ENCODE peak calls at places on chromosomes 5 and 9, in eight cellular contexts. A is GM23248, L is MM.1S, H is SK-N-SH, U is HCT116, C is hepatocyte, T is GM23338, V is PC-3. K is an unnamed sample.

GRCh38 chr9:123984802-123985201 is 26.8 kb upstream of the LHX2 start:
- DNase-seq in C (no peak), T (no peak), U (no peak), L (no peak), V (no peak), A (no peak), H (no peak), K (no peak)

GRCh38 chr9:20209421-20210340 is 412.6 kb downstream of the MLLT3 start:
- DNase-seq in L (no peak), V (no peak), C (no peak), U (no peak), T (no peak), H (no peak), A (no peak), K (no peak)

GRCh38 chr5:144088211-144088965 is 82.1 kb downstream of the YIPF5 start:
- DNase-seq in U (no peak), H (no peak), V (no peak), C (no peak), T (no peak), L (no peak), A (peak; percentile 49), K (no peak)

GRCh38 chr9:77575785-77576184 is 72.3 kb downstream of the GNA14 start:
- DNase-seq in H (no peak), C (peak; percentile 47), U (no peak), A (peak; percentile 39), L (peak; percentile 47), V (peak; percentile 32), T (peak; percentile 77), K (peak; percentile 78)

GRCh38 chr5:11803436-11803835 is 100.8 kb downstream of the CTNND2 start:
- DNase-seq in H (no peak), T (no peak), U (no peak), V (peak; percentile 80), A (no peak), C (no peak), L (no peak), K (no peak)

GRCh38 chr5:120256376-120256775 is 207.7 kb upstream of the PRR16 start:
- DNase-seq in L (no peak), A (no peak), T (no peak), C (no peak), V (no peak), U (no peak), H (no peak), K (no peak)

GRCh38 chr5:462051-462481 is 19.1 kb downstream of the EXOC3 start:
- DNase-seq in V (no peak), C (no peak), U (no peak), T (no peak), L (no peak), A (no peak), H (no peak), K (no peak)

GRCh38 chr9:20640331-20641187 is 18.3 kb upstream of the MLLT3 start:
- DNase-seq in H (peak; percentile 28), U (no peak), A (peak; percentile 70), V (peak; percentile 78), T (no peak), C (peak; percentile 36), L (peak; percentile 62), K (no peak)

GRCh38 chr5:74408150-74409043 is 232.1 kb downstream of the ENC1 start:
- DNase-seq in A (no peak), V (peak; percentile 88), T (no peak), H (no peak), C (peak; percentile 25), L (no peak), U (no peak), K (no peak)

GRCh38 chr9:91740713-91741112 is 209.3 kb downstream of the ROR2 start:
- DNase-seq in H (no peak), T (peak; percentile 26), L (no peak), U (no peak), V (peak; percentile 10), C (peak; percentile 37), A (peak; percentile 79), K (no peak)

GRCh38 chr5:88602584-88602983 is 280.4 kb downstream of the MEF2C start:
- DNase-seq in C (no peak), L (peak; percentile 31), A (no peak), V (peak; percentile 26), U (peak; percentile 10), T (peak; percentile 77), H (no peak), K (peak; percentile 13)

GRCh38 chr5:172773481-172774469 is 2.8 kb upstream of the DUSP1 start:
- DNase-seq in V (no peak), U (no peak), H (no peak), T (no peak), L (no peak), C (peak; percentile 29), A (peak; percentile 65), K (peak; percentile 32)

GRCh38 chr5:162248107-162248713 is 180.6 kb downstream of the GABRG2 start:
- DNase-seq in T (peak; percentile 91), A (no peak), H (peak; percentile 29), C (peak; percentile 24), V (peak; percentile 33), U (no peak), L (no peak), K (peak; percentile 48)

DNA sequence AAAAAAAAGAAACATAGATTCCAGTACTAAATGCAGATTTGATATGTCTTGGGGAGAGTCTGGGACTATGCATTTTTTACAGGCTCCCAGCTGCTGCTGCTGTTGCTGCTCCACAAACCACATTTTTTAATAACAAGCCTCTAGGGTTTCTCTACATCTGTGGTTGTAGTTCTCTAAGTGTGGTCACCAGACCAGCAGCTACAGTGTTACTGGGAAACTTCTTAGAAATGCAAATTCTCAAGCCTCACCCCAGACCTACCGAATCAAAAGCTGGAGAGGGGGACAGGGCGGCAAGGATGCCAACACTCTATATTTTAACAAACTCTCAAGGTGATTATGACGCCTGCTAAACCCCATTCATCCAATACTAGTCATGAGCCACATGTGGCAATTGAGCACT is 293.4 kb upstream of the PTGER4 start:
- DNase-seq in L (peak; percentile 76), V (peak; percentile 43), C (no peak), A (no peak), U (no peak), T (peak; percentile 8), H (no peak), K (no peak)
- H3K4me2 ChIP-seq in L (peak overlapping the region; percentile 12), V (peak overlapping the region; percentile 39), C (no peak overlapping the region), A (no peak overlapping the region), U (no peak overlapping the region), T (no peak overlapping the region), H (no peak overlapping the region), K (no peak overlapping the region)

DNA sequence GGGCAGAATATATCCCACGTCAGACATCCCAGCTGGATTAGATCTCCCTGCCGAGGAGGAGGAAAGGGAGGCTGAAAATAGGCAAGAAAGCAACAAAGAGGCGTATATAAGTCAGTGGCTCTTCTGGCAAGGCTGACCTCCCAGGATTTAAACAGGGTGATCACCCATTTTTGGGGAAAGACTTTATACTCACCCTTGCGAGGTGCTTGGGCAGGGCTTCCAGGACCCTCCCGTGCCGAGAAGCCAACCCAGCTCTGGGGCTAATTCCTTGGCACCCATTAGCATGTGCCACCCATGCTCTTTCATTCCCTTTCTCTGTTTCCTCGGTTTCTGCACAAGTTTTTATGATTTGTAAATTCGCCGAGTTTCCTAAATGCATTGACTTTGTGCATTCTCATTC is 230.2 kb upstream of the IRX2 start:
- DNase-seq in T (no peak), V (no peak), H (no peak), L (no peak), A (no peak), C (no peak), U (no peak), K (no peak)
- H3K27me3 ChIP-seq in T (no peaks in the 10 kb centered on the region), V (no peaks in the 10 kb centered on the region), H (no peaks in the 10 kb centered on the region), L (no peaks in the 10 kb centered on the region), A (no peaks in the 10 kb centered on the region), C (no peaks in the 10 kb centered on the region), U (no peaks in the 10 kb centered on the region), K (no peaks in the 10 kb centered on the region)

DNA sequence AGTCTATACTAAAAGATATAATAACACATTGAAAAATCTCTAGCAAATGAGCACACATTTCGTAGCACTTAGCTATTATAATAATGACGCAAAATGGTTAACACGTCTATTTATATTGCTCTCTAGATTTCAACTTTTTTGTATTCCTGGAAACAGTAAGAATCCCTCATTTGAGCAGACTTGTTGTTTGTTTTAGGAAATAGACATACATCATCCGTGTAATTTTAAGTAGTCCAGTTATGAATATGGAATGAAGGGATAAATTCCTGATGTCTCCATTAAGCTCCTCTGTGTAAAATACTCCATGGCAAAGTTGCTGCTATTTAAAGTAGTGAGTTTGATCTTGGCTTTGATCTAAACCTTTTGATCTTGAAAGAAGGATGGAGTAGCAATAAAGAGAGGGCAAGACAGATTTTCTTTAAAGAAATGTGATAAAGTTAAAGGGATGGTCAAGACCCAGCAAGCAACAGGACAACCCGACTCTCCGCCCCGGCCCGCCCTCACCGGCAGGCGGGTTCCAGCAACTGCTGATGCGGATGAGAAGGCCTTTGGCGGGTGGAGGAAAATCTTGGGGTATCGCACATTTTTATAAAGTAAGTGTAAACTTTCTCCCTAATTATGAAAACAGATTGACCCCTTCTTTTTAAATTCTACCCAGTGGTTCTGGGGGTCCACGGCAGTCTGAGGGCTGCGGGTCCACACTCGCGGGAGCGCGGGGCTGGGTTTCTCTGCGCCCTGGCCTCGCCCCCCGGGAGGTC is 277.4 kb downstream of the AOPEP start:
- DNase-seq in V (peak; percentile 51), T (peak; percentile 68), L (peak; percentile 62), U (no peak), H (peak; percentile 80), C (peak; percentile 76), A (peak; percentile 83), K (peak; percentile 66)
- TF ChIP-seq EZH2phosphoT487 in V (no peak), T (no peak), L (no peak), U (no peak), H (no peak), C (no peak), A (no peak), K (no peak)

DNA sequence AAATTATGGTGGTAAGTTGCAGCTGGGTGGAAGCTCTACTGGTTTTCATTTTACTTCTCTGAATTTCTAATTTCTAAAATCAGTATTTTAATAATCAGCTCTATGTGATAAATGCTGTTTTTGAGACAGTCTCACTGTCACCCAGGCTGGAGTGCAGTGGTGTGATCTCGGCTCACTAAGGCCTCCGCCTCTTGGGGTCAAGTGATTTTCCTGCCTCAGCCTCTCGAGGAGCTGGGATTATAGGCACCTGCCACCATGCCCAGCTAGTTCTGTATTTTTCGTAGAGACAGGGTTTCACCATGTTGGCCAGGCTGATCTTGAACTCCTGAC is 1.5 kb upstream of the RALGDS start:
- DNase-seq in U (no peak), T (no peak), C (no peak), A (no peak), H (no peak), L (no peak), V (no peak), K (no peak)
- H3K4me2 ChIP-seq in U (no peak overlapping the region), T (no peak overlapping the region), C (peak overlapping the region; percentile 58), A (no peak overlapping the region), H (no peak overlapping the region), L (no peak overlapping the region), V (no peak overlapping the region), K (no peak overlapping the region)

GRCh38 chr5:6584101-6584645 is 48.7 kb downstream of the NSUN2 start:
- DNase-seq in A (no peak), L (no peak), C (no peak), U (no peak), H (no peak), T (no peak), V (no peak), K (no peak)
- H3K27me3 ChIP-seq in A (peaks cover 54% of the 10 kb centered on the region), L (no peaks in the 10 kb centered on the region), C (peaks cover 57% of the 10 kb centered on the region), U (peaks cover 19% of the 10 kb centered on the region), H (no peaks in the 10 kb centered on the region), T (peaks cover 28% of the 10 kb centered on the region), V (peaks cover 41% of the 10 kb centered on the region), K (peaks cover 61% of the 10 kb centered on the region)

GRCh38 chr5:57698785-57699184 is 216.2 kb upstream of the ACTBL2 start:
- DNase-seq in H (no peak), C (peak; percentile 27), U (peak; percentile 76), T (peak; percentile 90), A (peak; percentile 0), V (peak; percentile 94), L (no peak), K (peak; percentile 14)
- TF ChIP-seq EZH2phosphoT487 in H (no peak), C (no peak), U (no peak), T (no peak), A (no peak), V (no peak), L (no peak), K (no peak)

K was measured in neural progenitor cell.